ENCODE peak calls at places on chromosome 1, in nine cellular contexts. L is WTC11; M is KBM-7; Y is Caki2; V is stimulated activated CD4-positive, alpha-beta T cell treated with anti-CD3 and anti-CD28 coated beads, Interleukin-1b, Interleukin-23, amount 100 ng/mL, for 4 hours; W is T-helper 9 cell; U is GM04503; A is endodermal cell; I is NCI-H1105. N is an unnamed sample.
A peak's percentile ranks its signal among the peaks of the same experiment; 100 is the strongest.

GRCh38 chr1:99766378-99766800 is at the start of gene FRRS1:
- DNase-seq in L (peak; percentile 48), M (peak; percentile 92), Y (peak; percentile 53), V (peak; percentile 17), W (no peak), U (peak; percentile 10), A (peak; percentile 84), I (peak; percentile 62), N (peak; percentile 34)

GRCh38 chr1:233972951-233973635 is 68.6 kb downstream of the SLC35F3 start:
- DNase-seq in L (no peak), M (no peak), Y (peak; percentile 55), V (no peak), W (no peak), U (no peak), A (no peak), I (no peak), N (no peak)

GRCh38 chr1:162091681-162092524 is 22.4 kb downstream of the NOS1AP start:
- DNase-seq in L (no peak), M (no peak), Y (no peak), V (no peak), W (no peak), U (no peak), A (peak; percentile 77), I (no peak), N (no peak)

GRCh38 chr1:1760345-1760650 is 18.0 kb downstream of the NADK start:
- DNase-seq in L (no peak), M (no peak), Y (no peak), V (no peak), W (no peak), U (no peak), A (no peak), I (no peak), N (peak; percentile 35)

GRCh38 chr1:179742717-179743678 is at the start of gene FAM163A:
- DNase-seq in L (peak; percentile 48), M (peak; percentile 27), Y (no peak), V (no peak), W (no peak), U (no peak), A (peak; percentile 81), I (peak; percentile 36), N (no peak)

GRCh38 chr1:208101661-208102431 is 142.3 kb downstream of the PLXNA2 start:
- DNase-seq in L (peak; percentile 26), M (no peak), Y (no peak), V (no peak), W (no peak), U (no peak), A (no peak), I (peak; percentile 96), N (no peak)

GRCh38 chr1:172054172-172054571 is 212.9 kb downstream of the DNM3 start:
- DNase-seq in L (no peak), M (no peak), Y (no peak), V (no peak), W (no peak), U (no peak), A (no peak), I (no peak), N (no peak)

GRCh38 chr1:218079379-218079778 is 205.7 kb upstream of the RRP15 start:
- DNase-seq in L (no peak), M (no peak), Y (no peak), V (no peak), W (no peak), U (no peak), A (no peak), I (peak; percentile 57), N (no peak)

GRCh38 chr1:2303781-2304180 is 75.7 kb downstream of the SKI start:
- DNase-seq in L (no peak), M (no peak), Y (no peak), V (no peak), W (no peak), U (no peak), A (no peak), I (no peak), N (no peak)

GRCh38 chr1:233745114-233745513 is 131.2 kb downstream of the KCNK1 start:
- DNase-seq in L (no peak), M (no peak), Y (no peak), V (no peak), W (no peak), U (no peak), A (no peak), I (no peak), N (no peak)

GRCh38 chr1:193348126-193349045 is 162.0 kb upstream of the B3GALT2 start:
- DNase-seq in L (no peak), M (no peak), Y (no peak), V (no peak), W (no peak), U (no peak), A (no peak), I (no peak), N (no peak)

GRCh38 chr1:116916533-116917460 is 7.1 kb downstream of the PTGFRN start:
- DNase-seq in L (no peak), M (no peak), Y (no peak), V (no peak), W (no peak), U (no peak), A (no peak), I (no peak), N (no peak)

GRCh38 chr1:150557065-150557600 is 7.9 kb downstream of the ADAMTSL4 start:
- DNase-seq in L (no peak), M (no peak), Y (no peak), V (no peak), W (no peak), U (no peak), A (peak; percentile 51), I (no peak), N (no peak)

GRCh38 chr1:37776946-37777516 is 12.1 kb upstream of the EPHA10 start:
- DNase-seq in L (no peak), M (no peak), Y (no peak), V (no peak), W (no peak), U (no peak), A (no peak), I (no peak), N (no peak)

GRCh38 chr1:85340427-85340826 is 64.0 kb upstream of the BCL10 start:
- DNase-seq in L (no peak), M (no peak), Y (no peak), V (no peak), W (no peak), U (no peak), A (no peak), I (no peak), N (no peak)

GRCh38 chr1:7383671-7384070 is 387.4 kb upstream of the VAMP3 start:
- DNase-seq in L (no peak), M (no peak), Y (no peak), V (no peak), W (no peak), U (no peak), A (peak; percentile 16), I (no peak), N (no peak)

GRCh38 chr1:71653952-71654351 is 573.1 kb upstream of the ZRANB2 start:
- DNase-seq in L (no peak), M (no peak), Y (no peak), V (no peak), W (no peak), U (no peak), A (no peak), I (no peak), N (no peak)

GRCh38 chr1:6889875-6890480 is 104.7 kb downstream of the CAMTA1 start:
- DNase-seq in L (peak; percentile 61), M (peak; percentile 64), Y (peak; percentile 35), V (peak; percentile 14), W (peak; percentile 7), U (no peak), A (peak; percentile 84), I (peak; percentile 34), N (peak; percentile 11)

GRCh38 chr1:90835661-90836344 is 118.7 kb upstream of the BARHL2 start:
- DNase-seq in L (peak; percentile 52), M (no peak), Y (no peak), V (no peak), W (no peak), U (no peak), A (peak; percentile 82), I (no peak), N (no peak)

GRCh38 chr1:186958520-186958919 is 129.8 kb downstream of the PLA2G4A start:
- DNase-seq in L (no peak), M (no peak), Y (no peak), V (no peak), W (no peak), U (no peak), A (no peak), I (no peak), N (no peak)

GRCh38 chr1:3323021-3323790 is 131.3 kb upstream of the ARHGEF16 start:
- DNase-seq in L (no peak), M (no peak), Y (no peak), V (no peak), W (no peak), U (no peak), A (no peak), I (no peak), N (no peak)

GRCh38 chr1:201251411-201251810 is 31.9 kb upstream of the PKP1 start:
- DNase-seq in L (no peak), M (no peak), Y (no peak), V (no peak), W (no peak), U (no peak), A (no peak), I (no peak), N (no peak)

GRCh38 chr1:152457561-152457960 is 43.5 kb upstream of the CRNN start:
- DNase-seq in L (no peak), M (no peak), Y (no peak), V (no peak), W (no peak), U (no peak), A (no peak), I (no peak), N (no peak)

GRCh38 chr1:192654607-192655389 is 18.9 kb downstream of the RGS13 start:
- DNase-seq in L (no peak), M (no peak), Y (no peak), V (no peak), W (no peak), U (peak; percentile 21), A (no peak), I (no peak), N (no peak)

GRCh38 chr1:112869895-112870294 is 86.1 kb downstream of the SLC16A1 start:
- DNase-seq in L (no peak), M (no peak), Y (no peak), V (no peak), W (no peak), U (no peak), A (no peak), I (no peak), N (no peak)

GRCh38 chr1:247064309-247064708 is 14.3 kb downstream of the ZNF670 start:
- DNase-seq in L (no peak), M (no peak), Y (no peak), V (no peak), W (no peak), U (no peak), A (no peak), I (no peak), N (no peak)

GRCh38 chr1:161367684-161368398 is at the start of gene CFAP126:
- DNase-seq in L (peak; percentile 58), M (peak; percentile 83), Y (peak; percentile 78), V (no peak), W (peak; percentile 22), U (peak; percentile 22), A (peak; percentile 85), I (peak; percentile 66), N (peak; percentile 31)

GRCh38 chr1:201378804-201379203 is 1.3 kb upstream of the TNNT2 start:
- DNase-seq in L (no peak), M (no peak), Y (no peak), V (no peak), W (no peak), U (no peak), A (no peak), I (no peak), N (no peak)

GRCh38 chr1:218735436-218735835 is 390.3 kb downstream of the TGFB2 start:
- DNase-seq in L (no peak), M (no peak), Y (no peak), V (no peak), W (no peak), U (peak; percentile 47), A (no peak), I (no peak), N (no peak)

GRCh38 chr1:40780678-40781613 is 2.6 kb upstream of the KCNQ4 start:
- DNase-seq in L (no peak), M (no peak), Y (no peak), V (no peak), W (no peak), U (no peak), A (no peak), I (no peak), N (no peak)

GRCh38 chr1:65247419-65248359 is 61.7 kb upstream of the DNAJC6 start:
- DNase-seq in L (no peak), M (no peak), Y (peak; percentile 74), V (no peak), W (no peak), U (peak; percentile 99), A (no peak), I (no peak), N (no peak)